ENCODE peak calls at places on chromosomes 1 and 21, in seven cellular contexts. V is HEK293T, E is H1, B is HCT116, H is HepG2, F is K562, A is GM12878. L is an unnamed sample.
A peak's percentile ranks its signal among the peaks of the same experiment; 100 is the strongest.

GRCh38 chr1:235038701-235039100 is 89.9 kb downstream of the TOMM20 start:
- DNase-seq in V (no peak), B (no peak), H (no peak), E (no peak), F (no peak), A (no peak), L (no peak)

GRCh38 chr1:19610282-19610978 is 33.7 kb upstream of the NBL1 start:
- DNase-seq in A (no peak), E (no peak), V (no peak), F (no peak), H (no peak), B (no peak), L (no peak)

GRCh38 chr21:38596264-38597042 is 98.2 kb upstream of the ERG start:
- DNase-seq in E (no peak), A (no peak), V (no peak), H (peak; percentile 12), F (no peak), B (no peak), L (no peak)

GRCh38 chr1:184931566-184931965 is 42.7 kb downstream of the NIBAN1 start:
- DNase-seq in A (no peak), B (no peak), H (no peak), V (no peak), F (no peak), E (no peak), L (no peak)

GRCh38 chr1:232886304-232886703 is 64.1 kb upstream of the NTPCR start:
- DNase-seq in E (no peak), F (no peak), B (no peak), A (no peak), V (no peak), H (no peak), L (no peak)

GRCh38 chr21:41472769-41473548 is 35.0 kb downstream of the TMPRSS2 start:
- DNase-seq in A (no peak), V (no peak), E (no peak), B (no peak), H (no peak), F (no peak), L (no peak)

GRCh38 chr1:2543543-2544092 is 12.6 kb upstream of the TNFRSF14 start:
- DNase-seq in E (no peak), B (no peak), H (no peak), V (no peak), F (no peak), A (no peak), L (no peak)

GRCh38 chr1:115976900-115977480 is 677 bp downstream of the SLC22A15 start:
- DNase-seq in A (no peak), B (no peak), F (no peak), E (no peak), V (no peak), H (no peak), L (no peak)

GRCh38 chr1:51518730-51519047 is 377 bp downstream of the EPS15 start:
- DNase-seq in B (no peak), H (peak; percentile 46), E (no peak), A (no peak), F (peak; percentile 73), V (peak; percentile 25), L (peak; percentile 45)

GRCh38 chr1:62237361-62237760 is 42.7 kb downstream of the L1TD1 start:
- DNase-seq in B (no peak), F (no peak), H (no peak), A (no peak), E (no peak), V (no peak), L (no peak)

GRCh38 chr1:210448293-210448892 is 119.7 kb downstream of the HHAT start:
- DNase-seq in F (peak; percentile 33), V (peak; percentile 55), E (no peak), A (no peak), B (peak; percentile 33), H (peak; percentile 14), L (no peak)

GRCh38 chr1:180040034-180040433 is 85.4 kb downstream of the CEP350 start:
- DNase-seq in F (no peak), A (no peak), H (no peak), B (peak; percentile 0), E (no peak), V (no peak), L (no peak)

GRCh38 chr1:206734499-206735142 is 36.0 kb upstream of the IL19 start:
- DNase-seq in V (peak; percentile 76), F (peak; percentile 79), E (no peak), A (no peak), H (no peak), B (peak; percentile 12), L (peak; percentile 87)

GRCh38 chr1:163275222-163275621 is 46.5 kb upstream of the NUF2 start:
- DNase-seq in V (no peak), A (no peak), E (no peak), F (peak; percentile 20), B (no peak), H (peak; percentile 7), L (no peak)

GRCh38 chr21:32483293-32483595 is 70.7 kb downstream of the EVA1C start:
- DNase-seq in F (no peak), E (no peak), A (no peak), H (no peak), B (no peak), V (no peak), L (no peak)

GRCh38 chr1:85577421-85578320 is 2.9 kb upstream of the CCN1 start:
- DNase-seq in F (no peak), E (no peak), H (no peak), V (no peak), A (no peak), B (no peak), L (no peak)

GRCh38 chr1:8259498-8260290 is 58.2 kb upstream of the SLC45A1 start:
- DNase-seq in F (no peak), V (no peak), B (peak; percentile 19), A (no peak), E (no peak), H (peak; percentile 89), L (no peak)

GRCh38 chr1:240107058-240107684 is 15.5 kb downstream of the FMN2 start:
- DNase-seq in B (no peak), V (no peak), F (no peak), H (no peak), A (no peak), E (no peak), L (no peak)

GRCh38 chr1:160309183-160309535 is 24.2 kb upstream of the PEX19 start:
- DNase-seq in F (no peak), H (no peak), B (no peak), E (no peak), A (no peak), V (no peak), L (no peak)

GRCh38 chr21:33908760-33909159 is 6.8 kb downstream of the ATP5PO start:
- DNase-seq in E (no peak), A (no peak), B (no peak), V (no peak), H (no peak), F (no peak), L (no peak)

DNA sequence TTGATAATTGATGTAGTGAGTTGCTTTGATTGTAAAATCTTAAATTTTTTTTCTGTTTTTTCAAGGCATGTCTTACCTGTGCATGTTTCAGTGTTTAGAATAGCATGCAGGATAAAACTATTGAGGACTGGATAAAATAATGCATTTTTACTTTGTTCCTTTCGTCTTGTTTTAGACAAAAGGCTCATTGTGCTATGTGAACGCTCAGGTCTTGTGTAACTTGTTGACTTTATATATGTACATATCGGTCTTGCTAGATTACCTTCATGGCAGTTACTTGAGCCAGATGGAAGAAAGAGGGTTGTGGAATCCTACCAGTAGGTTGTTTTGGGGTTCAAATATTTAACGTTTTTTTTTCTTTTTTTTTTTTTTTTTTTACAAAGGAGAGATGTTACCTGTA is 7.0 kb downstream of the NFIA start:
- DNase-seq in H (peak; percentile 90), B (no peak), V (no peak), A (no peak), F (no peak), E (no peak), L (no peak)
- TF ChIP-seq SP1 in H (no peak), B (no peak), V (no peak), A (no peak), F (no peak), E (no peak), L (no peak)

DNA sequence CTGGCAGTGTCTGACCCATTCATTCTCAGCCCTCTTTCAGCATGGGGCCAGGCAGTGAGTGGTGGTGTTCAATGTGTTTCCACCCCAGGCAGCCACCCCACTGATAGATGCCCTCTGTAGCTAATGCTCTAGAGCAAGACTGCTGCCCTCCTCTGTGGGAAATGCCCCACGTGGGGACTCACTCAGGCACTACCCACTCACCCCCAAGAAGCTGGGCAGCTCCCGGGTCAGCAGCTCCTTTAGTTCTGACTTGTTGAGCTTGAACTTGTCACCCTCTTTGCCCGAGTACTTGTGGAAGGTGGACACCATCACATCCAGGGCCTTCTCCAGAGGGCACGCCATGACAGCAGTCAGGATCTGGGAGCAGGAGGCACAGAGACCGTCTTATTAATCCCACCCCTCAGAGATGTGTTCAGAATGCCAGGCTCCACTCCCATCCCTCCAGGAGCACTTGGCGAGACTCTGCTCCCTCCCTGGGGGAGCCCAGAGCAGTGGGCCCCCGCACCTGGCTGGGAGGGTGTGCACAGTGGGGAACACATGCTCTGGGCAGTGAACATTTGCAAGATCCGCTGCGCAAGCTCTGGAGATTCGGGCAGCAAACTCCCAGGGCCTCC is 1.0 kb downstream of the S100A4 start:
- DNase-seq in V (no peak), A (no peak), B (no peak), F (no peak), E (no peak), H (no peak), L (no peak)
- TF ChIP-seq SP1 in V (no peak), A (no peak), B (no peak), F (no peak), E (no peak), H (no peak), L (no peak)

DNA sequence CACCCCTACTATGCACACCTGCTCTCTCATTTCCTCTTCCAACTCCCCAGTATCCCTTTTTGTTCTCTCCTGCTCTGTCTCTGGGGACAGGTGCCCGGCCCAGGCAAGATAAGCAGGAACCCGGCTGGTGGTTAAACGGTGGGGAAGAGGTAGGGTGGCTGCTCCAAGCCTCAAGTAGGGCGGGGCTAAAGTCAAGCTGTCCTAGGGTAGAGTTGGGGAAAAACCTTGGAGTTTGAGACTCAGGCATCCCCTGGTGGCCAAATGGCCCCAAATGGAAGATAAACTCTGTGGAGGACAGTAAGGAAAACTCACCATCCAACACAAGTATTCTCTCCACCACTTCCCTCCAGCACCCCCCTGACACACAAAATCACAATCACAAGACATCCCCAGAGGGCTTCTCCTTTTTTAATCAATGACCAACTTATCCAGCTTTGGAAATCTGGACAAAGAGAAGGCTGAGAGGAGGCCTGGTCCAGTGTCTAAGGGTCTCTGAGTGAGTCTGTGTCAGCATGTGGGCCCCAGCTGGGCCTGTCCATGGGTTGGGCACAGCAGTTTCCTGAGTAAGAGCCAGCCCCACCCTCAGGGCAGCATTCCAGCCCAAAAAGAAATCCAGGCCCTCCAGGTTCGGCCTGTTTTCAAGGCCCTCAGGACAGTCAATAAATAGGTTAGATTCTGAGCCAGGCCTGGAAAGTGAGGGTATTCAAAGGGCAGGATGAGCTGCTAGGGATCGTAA is 9.8 kb downstream of the POMGNT1 start:
- DNase-seq in E (no peak), A (no peak), F (peak; percentile 56), V (no peak), B (no peak), H (no peak), L (no peak)
- TF ChIP-seq SP1 in E (no peak), A (no peak), F (no peak), V (no peak), B (no peak), H (no peak), L (no peak)

DNA sequence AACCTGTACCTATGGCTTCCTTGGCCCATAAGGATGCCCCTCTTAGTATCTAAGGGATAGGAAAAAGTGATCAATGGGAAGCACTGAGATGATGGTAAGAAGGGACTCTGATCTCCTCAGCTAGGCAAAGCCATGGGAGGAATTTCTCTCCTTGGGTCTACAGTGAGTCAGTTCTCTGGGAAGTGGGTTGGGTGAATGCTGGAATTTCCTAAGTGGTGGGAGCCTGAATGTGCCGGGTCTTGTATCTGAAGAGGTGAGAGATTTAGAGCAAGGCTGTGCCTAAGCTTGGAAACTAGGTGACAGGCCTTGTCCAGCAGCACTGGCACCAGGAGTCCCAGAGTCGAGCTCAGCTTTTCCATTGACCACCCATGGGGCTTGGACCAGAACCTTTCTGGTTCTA is 96.3 kb upstream of the SLC2A1 start:
- DNase-seq in H (no peak), A (no peak), B (no peak), V (no peak), F (no peak), E (no peak), L (no peak)
- TF ChIP-seq SP1 in H (no peak), A (no peak), B (no peak), V (no peak), F (no peak), E (no peak), L (no peak)